ENCODE peak calls at places on chromosomes 6 and 20, in eight cellular contexts. B is lower lobe of right lung; U is fibroblast of pulmonary artery; K is activated CD4-positive, alpha-beta T cell treated with anti-CD3 and anti-CD28 coated beads, Interleukin-2, amount 50 U/mL, for 24 hours; Z is neural crest cell; A is AG08395; S is T-helper 1 cell; X is activated T-helper 1 cell treated with anti-CD3 and anti-CD28 coated beads, Interleukin-2, amount 50 U/mL, for 16 hours. H is an unnamed sample.

GRCh38 chr6:94443701-94444100 is 1024.3 kb upstream of the EPHA7 start:
- DNase-seq in B (no peak), U (no peak), K (no peak), Z (no peak), A (no peak), S (no peak), X (no peak), H (no peak)

GRCh38 chr6:37482356-37483292 is 17.1 kb downstream of the CCDC167 start:
- DNase-seq in B (no peak), U (no peak), K (no peak), Z (no peak), A (no peak), S (no peak), X (no peak), H (no peak)

GRCh38 chr20:17566345-17566744 is 3.5 kb upstream of the DSTN start:
- DNase-seq in B (no peak), U (no peak), K (no peak), Z (no peak), A (no peak), S (no peak), X (no peak), H (no peak)

GRCh38 chr6:43772571-43773049 is 2.6 kb downstream of the VEGFA start:
- DNase-seq in B (no peak), U (no peak), K (no peak), Z (peak; percentile 39), A (no peak), S (no peak), X (no peak), H (no peak)

GRCh38 chr6:137799950-137800568 is 67.0 kb upstream of the TNFAIP3 start:
- DNase-seq in B (no peak), U (peak; percentile 77), K (peak; percentile 69), Z (no peak), A (peak; percentile 28), S (peak; percentile 46), X (peak; percentile 36), H (no peak)

GRCh38 chr20:11103866-11104265 is 430.1 kb upstream of the JAG1 start:
- DNase-seq in B (no peak), U (peak; percentile 56), K (no peak), Z (no peak), A (no peak), S (no peak), X (no peak), H (no peak)

GRCh38 chr6:125637207-125637606 is 112.2 kb upstream of the HEY2 start:
- DNase-seq in B (no peak), U (no peak), K (no peak), Z (no peak), A (no peak), S (no peak), X (no peak), H (no peak)

GRCh38 chr6:165906-166305 is 126.4 kb upstream of the DUSP22 start:
- DNase-seq in B (no peak), U (no peak), K (no peak), Z (no peak), A (no peak), S (no peak), X (no peak), H (no peak)

GRCh38 chr6:87029711-87030314 is 65.1 kb downstream of the CGA start:
- DNase-seq in B (no peak), U (peak; percentile 75), K (no peak), Z (no peak), A (peak; percentile 46), S (no peak), X (no peak), H (no peak)

GRCh38 chr6:22043284-22043962 is 253.4 kb downstream of the PRL start:
- DNase-seq in B (no peak), U (peak; percentile 36), K (no peak), Z (no peak), A (peak; percentile 24), S (no peak), X (no peak), H (no peak)

GRCh38 chr6:11033825-11034224 is 10.3 kb downstream of the ELOVL2 start:
- DNase-seq in B (no peak), U (peak; percentile 62), K (no peak), Z (no peak), A (peak; percentile 85), S (no peak), X (no peak), H (no peak)

GRCh38 chr20:31698803-31699718 is 23.6 kb downstream of the BCL2L1 start:
- DNase-seq in B (peak; percentile 55), U (peak; percentile 93), K (no peak), Z (no peak), A (peak; percentile 94), S (no peak), X (no peak), H (no peak)

GRCh38 chr6:157557541-157557940 is 176.6 kb downstream of the ZDHHC14 start:
- DNase-seq in B (no peak), U (no peak), K (no peak), Z (no peak), A (no peak), S (no peak), X (no peak), H (no peak)

GRCh38 chr6:136403166-136403980 is 113.7 kb upstream of the BCLAF1 start:
- DNase-seq in B (no peak), U (peak; percentile 88), K (no peak), Z (no peak), A (peak; percentile 87), S (no peak), X (no peak), H (no peak)

GRCh38 chr20:53503517-53503919 is 90.1 kb downstream of the ZNF217 start:
- DNase-seq in B (no peak), U (no peak), K (no peak), Z (no peak), A (no peak), S (no peak), X (no peak), H (no peak)

GRCh38 chr20:2658414-2659354 is 5.3 kb downstream of the IDH3B start:
- DNase-seq in B (no peak), U (no peak), K (no peak), Z (no peak), A (no peak), S (no peak), X (no peak), H (no peak)

GRCh38 chr20:23123886-23124285 is 37.8 kb upstream of the CD93 start:
- DNase-seq in B (no peak), U (no peak), K (no peak), Z (no peak), A (no peak), S (no peak), X (no peak), H (no peak)

GRCh38 chr6:42774201-42774600 is 7.7 kb upstream of the BICRAL start:
- DNase-seq in B (no peak), U (no peak), K (no peak), Z (no peak), A (no peak), S (no peak), X (peak; percentile 11), H (no peak)

GRCh38 chr6:102798631-102799030 is 1405.1 kb downstream of the GRIK2 start:
- DNase-seq in B (no peak), U (no peak), K (no peak), Z (peak; percentile 23), A (no peak), S (no peak), X (no peak), H (no peak)

GRCh38 chr6:137923866-137924616 is 57.0 kb downstream of the TNFAIP3 start:
- DNase-seq in B (no peak), U (peak; percentile 29), K (no peak), Z (no peak), A (no peak), S (no peak), X (no peak), H (no peak)

GRCh38 chr6:156780117-156780641 is 3.0 kb downstream of the ARID1B start:
- DNase-seq in B (no peak), U (peak; percentile 95), K (peak; percentile 62), Z (no peak), A (peak; percentile 87), S (peak; percentile 40), X (peak; percentile 35), H (no peak)

GRCh38 chr6:6825153-6825847 is 236.8 kb downstream of the LY86 start:
- DNase-seq in B (no peak), U (no peak), K (no peak), Z (no peak), A (no peak), S (no peak), X (no peak), H (no peak)

GRCh38 chr6:158707826-158708225 is 58.0 kb downstream of the SYTL3 start:
- DNase-seq in B (peak; percentile 53), U (peak; percentile 14), K (no peak), Z (no peak), A (no peak), S (no peak), X (no peak), H (no peak)

GRCh38 chr6:111890981-111891380 is 17.7 kb upstream of the FYN start:
- DNase-seq in B (no peak), U (no peak), K (no peak), Z (no peak), A (peak; percentile 46), S (no peak), X (no peak), H (no peak)

GRCh38 chr20:38275815-38276550 is 15.4 kb upstream of the KIAA1755 start:
- DNase-seq in B (no peak), U (peak; percentile 85), K (no peak), Z (no peak), A (no peak), S (no peak), X (no peak), H (no peak)

GRCh38 chr6:34154668-34155447 is 9.0 kb upstream of the GRM4 start:
- DNase-seq in B (no peak), U (peak; percentile 39), K (peak; percentile 48), Z (peak; percentile 84), A (peak; percentile 89), S (peak; percentile 52), X (peak; percentile 58), H (peak; percentile 82)